ENCODE peak calls at places on chromosomes 13 and 19, in ten cellular contexts. One of them, this sample, is unnamed.

GRCh38 chr13:81377926-81378325 is 1037.0 kb upstream of the SPRY2 start:
- DNase-seq in H1: no peak
- DNase-seq in suprapubic skin: no peak
- DNase-seq in transverse colon: no peak
- DNase-seq in vagina: no peak
- DNase-seq in HepG2: no peak
- DNase-seq in spleen: no peak
- DNase-seq in esophagus muscularis mucosa: no peak
- DNase-seq in HCT116: no peak
- DNase-seq in stomach: no peak
- DNase-seq in this sample: no peak

GRCh38 chr19:55673889-55674288 is 1.1 kb upstream of the EPN1 start:
- DNase-seq in H1: no peak
- DNase-seq in suprapubic skin: no peak
- DNase-seq in transverse colon: no peak
- DNase-seq in vagina: no peak
- DNase-seq in HepG2: no peak
- DNase-seq in spleen: no peak
- DNase-seq in esophagus muscularis mucosa: no peak
- DNase-seq in HCT116: no peak
- DNase-seq in stomach: no peak
- DNase-seq in this sample: no peak

GRCh38 chr19:34731019-34731829 is 2.8 kb upstream of the ZNF181 start:
- DNase-seq in H1: no peak
- DNase-seq in suprapubic skin: no peak
- DNase-seq in transverse colon: no peak
- DNase-seq in vagina: no peak
- DNase-seq in HepG2: no peak
- DNase-seq in spleen: no peak
- DNase-seq in esophagus muscularis mucosa: no peak
- DNase-seq in HCT116: no peak
- DNase-seq in stomach: no peak
- DNase-seq in this sample: no peak

GRCh38 chr19:23437901-23438300 is 42.6 kb upstream of the ZNF91 start:
- DNase-seq in H1: no peak
- DNase-seq in suprapubic skin: no peak
- DNase-seq in transverse colon: no peak
- DNase-seq in vagina: no peak
- DNase-seq in HepG2: no peak
- DNase-seq in spleen: no peak
- DNase-seq in esophagus muscularis mucosa: peak; percentile 24
- DNase-seq in HCT116: no peak
- DNase-seq in stomach: no peak
- DNase-seq in this sample: no peak

GRCh38 chr13:113275387-113275786 is 21.7 kb upstream of the LAMP1 start:
- DNase-seq in H1: peak; percentile 59
- DNase-seq in suprapubic skin: peak; percentile 46
- DNase-seq in transverse colon: peak; percentile 43
- DNase-seq in vagina: no peak
- DNase-seq in HepG2: peak; percentile 84
- DNase-seq in spleen: no peak
- DNase-seq in esophagus muscularis mucosa: no peak
- DNase-seq in HCT116: peak; percentile 59
- DNase-seq in stomach: peak; percentile 50
- DNase-seq in this sample: no peak

GRCh38 chr19:4870025-4870700 is 2.7 kb upstream of the PLIN3 start:
- DNase-seq in H1: no peak
- DNase-seq in suprapubic skin: no peak
- DNase-seq in transverse colon: peak; percentile 65
- DNase-seq in vagina: no peak
- DNase-seq in HepG2: peak; percentile 98
- DNase-seq in spleen: peak; percentile 76
- DNase-seq in esophagus muscularis mucosa: no peak
- DNase-seq in HCT116: peak; percentile 95
- DNase-seq in stomach: peak; percentile 42
- DNase-seq in this sample: no peak

GRCh38 chr19:44912854-44913253 is 1.6 kb upstream of the APOC1 start:
- DNase-seq in H1: no peak
- DNase-seq in suprapubic skin: no peak
- DNase-seq in transverse colon: peak; percentile 44
- DNase-seq in vagina: no peak
- DNase-seq in HepG2: peak; percentile 72
- DNase-seq in spleen: peak; percentile 89
- DNase-seq in esophagus muscularis mucosa: no peak
- DNase-seq in HCT116: no peak
- DNase-seq in stomach: no peak
- DNase-seq in this sample: no peak

GRCh38 chr13:113935081-113935511 is 38.8 kb downstream of the C13orf46 start:
- DNase-seq in H1: peak; percentile 59
- DNase-seq in suprapubic skin: peak; percentile 50
- DNase-seq in transverse colon: no peak
- DNase-seq in vagina: no peak
- DNase-seq in HepG2: no peak
- DNase-seq in spleen: peak; percentile 64
- DNase-seq in esophagus muscularis mucosa: no peak
- DNase-seq in HCT116: no peak
- DNase-seq in stomach: no peak
- DNase-seq in this sample: no peak

GRCh38 chr19:13012390-13012689 is 17.1 kb downstream of the NFIX start:
- DNase-seq in H1: no peak
- DNase-seq in suprapubic skin: no peak
- DNase-seq in transverse colon: no peak
- DNase-seq in vagina: no peak
- DNase-seq in HepG2: no peak
- DNase-seq in spleen: no peak
- DNase-seq in esophagus muscularis mucosa: no peak
- DNase-seq in HCT116: no peak
- DNase-seq in stomach: no peak
- DNase-seq in this sample: no peak
- H3K4me1 ChIP-seq in H1: peaks cover 36% of the 10 kb centered on the region
- H3K4me1 ChIP-seq in suprapubic skin: peaks cover 95% of the 10 kb centered on the region
- H3K4me1 ChIP-seq in transverse colon: peaks cover 93% of the 10 kb centered on the region
- H3K4me1 ChIP-seq in vagina: peaks cover 97% of the 10 kb centered on the region
- H3K4me1 ChIP-seq in HepG2: peaks cover 31% of the 10 kb centered on the region
- H3K4me1 ChIP-seq in spleen: peaks cover 27% of the 10 kb centered on the region
- H3K4me1 ChIP-seq in esophagus muscularis mucosa: peaks cover 89% of the 10 kb centered on the region
- H3K4me1 ChIP-seq in HCT116: peaks cover 16% of the 10 kb centered on the region
- H3K4me1 ChIP-seq in stomach: peaks cover 97% of the 10 kb centered on the region
- H3K4me1 ChIP-seq in this sample: peaks cover 42% of the 10 kb centered on the region

GRCh38 chr19:1293782-1294621 is 8.3 kb downstream of the EFNA2 start:
- DNase-seq in H1: no peak
- DNase-seq in suprapubic skin: no peak
- DNase-seq in transverse colon: no peak
- DNase-seq in vagina: no peak
- DNase-seq in HepG2: no peak
- DNase-seq in spleen: no peak
- DNase-seq in esophagus muscularis mucosa: no peak
- DNase-seq in HCT116: no peak
- DNase-seq in stomach: no peak
- DNase-seq in this sample: no peak

GRCh38 chr19:1295169-1296012 is 9.7 kb downstream of the EFNA2 start:
- DNase-seq in H1: peak; percentile 83
- DNase-seq in suprapubic skin: peak; percentile 62
- DNase-seq in transverse colon: no peak
- DNase-seq in vagina: no peak
- DNase-seq in HepG2: no peak
- DNase-seq in spleen: no peak
- DNase-seq in esophagus muscularis mucosa: no peak
- DNase-seq in HCT116: no peak
- DNase-seq in stomach: no peak
- DNase-seq in this sample: no peak

GRCh38 chr19:1296575-1297271 is 11.1 kb downstream of the EFNA2 start:
- DNase-seq in H1: no peak
- DNase-seq in suprapubic skin: peak; percentile 60
- DNase-seq in transverse colon: no peak
- DNase-seq in vagina: no peak
- DNase-seq in HepG2: no peak
- DNase-seq in spleen: no peak
- DNase-seq in esophagus muscularis mucosa: no peak
- DNase-seq in HCT116: no peak
- DNase-seq in stomach: no peak
- DNase-seq in this sample: no peak

GRCh38 chr19:1294688-1295087 is 9.0 kb downstream of the EFNA2 start:
- DNase-seq in H1: no peak
- DNase-seq in suprapubic skin: peak; percentile 52
- DNase-seq in transverse colon: no peak
- DNase-seq in vagina: no peak
- DNase-seq in HepG2: no peak
- DNase-seq in spleen: no peak
- DNase-seq in esophagus muscularis mucosa: no peak
- DNase-seq in HCT116: no peak
- DNase-seq in stomach: no peak
- DNase-seq in this sample: no peak

DNA sequence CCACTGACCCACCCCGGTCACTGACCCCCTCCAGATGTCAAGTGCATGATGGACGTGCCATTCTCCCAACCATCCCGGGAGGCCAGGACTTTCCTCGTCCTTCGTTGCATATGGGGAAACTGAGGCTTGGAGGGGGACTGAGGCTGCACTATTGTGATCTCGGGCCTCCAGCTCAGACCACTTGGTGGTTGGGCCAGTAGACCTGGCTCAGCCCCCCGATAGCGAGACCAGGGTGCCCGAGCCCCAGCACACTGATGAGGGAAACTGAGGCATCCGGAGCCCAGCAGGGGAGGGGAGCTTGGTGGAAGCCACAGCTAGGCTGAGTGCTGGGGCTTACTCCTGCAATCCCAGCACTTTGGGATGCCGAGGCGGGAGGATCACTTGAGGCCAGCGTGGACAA is 10.4 kb downstream of the EFNA2 start:
- DNase-seq in H1: no peak
- DNase-seq in suprapubic skin: peak; percentile 55
- DNase-seq in transverse colon: no peak
- DNase-seq in vagina: no peak
- DNase-seq in HepG2: no peak
- DNase-seq in spleen: no peak
- DNase-seq in esophagus muscularis mucosa: no peak
- DNase-seq in HCT116: no peak
- DNase-seq in stomach: no peak
- DNase-seq in this sample: no peak
- TF ChIP-seq POLR2A in H1: no peak
- TF ChIP-seq POLR2A in suprapubic skin: no peak
- TF ChIP-seq POLR2A in transverse colon: no peak
- TF ChIP-seq POLR2A in vagina: no peak
- TF ChIP-seq POLR2A in HepG2: no peak
- TF ChIP-seq POLR2A in spleen: no peak
- TF ChIP-seq POLR2A in esophagus muscularis mucosa: no peak
- TF ChIP-seq POLR2A in HCT116: no peak
- TF ChIP-seq POLR2A in stomach: no peak
- TF ChIP-seq POLR2A in this sample: no peak

GRCh38 chr13:31846984-31847752 is 107.8 kb downstream of the RXFP2 start:
- DNase-seq in H1: no peak
- DNase-seq in suprapubic skin: no peak
- DNase-seq in transverse colon: no peak
- DNase-seq in vagina: no peak
- DNase-seq in HepG2: no peak
- DNase-seq in spleen: peak; percentile 68
- DNase-seq in esophagus muscularis mucosa: no peak
- DNase-seq in HCT116: no peak
- DNase-seq in stomach: no peak
- DNase-seq in this sample: no peak

GRCh38 chr13:31850041-31850440 is 110.7 kb downstream of the RXFP2 start:
- DNase-seq in H1: no peak
- DNase-seq in suprapubic skin: no peak
- DNase-seq in transverse colon: no peak
- DNase-seq in vagina: no peak
- DNase-seq in HepG2: no peak
- DNase-seq in spleen: no peak
- DNase-seq in esophagus muscularis mucosa: no peak
- DNase-seq in HCT116: no peak
- DNase-seq in stomach: no peak
- DNase-seq in this sample: no peak

GRCh38 chr13:31851201-31851600 is 111.9 kb downstream of the RXFP2 start:
- DNase-seq in H1: no peak
- DNase-seq in suprapubic skin: no peak
- DNase-seq in transverse colon: no peak
- DNase-seq in vagina: no peak
- DNase-seq in HepG2: no peak
- DNase-seq in spleen: no peak
- DNase-seq in esophagus muscularis mucosa: no peak
- DNase-seq in HCT116: no peak
- DNase-seq in stomach: no peak
- DNase-seq in this sample: no peak

GRCh38 chr13:31848621-31849020 is 109.3 kb downstream of the RXFP2 start:
- DNase-seq in H1: no peak
- DNase-seq in suprapubic skin: no peak
- DNase-seq in transverse colon: no peak
- DNase-seq in vagina: no peak
- DNase-seq in HepG2: no peak
- DNase-seq in spleen: no peak
- DNase-seq in esophagus muscularis mucosa: no peak
- DNase-seq in HCT116: no peak
- DNase-seq in stomach: no peak
- DNase-seq in this sample: no peak

DNA sequence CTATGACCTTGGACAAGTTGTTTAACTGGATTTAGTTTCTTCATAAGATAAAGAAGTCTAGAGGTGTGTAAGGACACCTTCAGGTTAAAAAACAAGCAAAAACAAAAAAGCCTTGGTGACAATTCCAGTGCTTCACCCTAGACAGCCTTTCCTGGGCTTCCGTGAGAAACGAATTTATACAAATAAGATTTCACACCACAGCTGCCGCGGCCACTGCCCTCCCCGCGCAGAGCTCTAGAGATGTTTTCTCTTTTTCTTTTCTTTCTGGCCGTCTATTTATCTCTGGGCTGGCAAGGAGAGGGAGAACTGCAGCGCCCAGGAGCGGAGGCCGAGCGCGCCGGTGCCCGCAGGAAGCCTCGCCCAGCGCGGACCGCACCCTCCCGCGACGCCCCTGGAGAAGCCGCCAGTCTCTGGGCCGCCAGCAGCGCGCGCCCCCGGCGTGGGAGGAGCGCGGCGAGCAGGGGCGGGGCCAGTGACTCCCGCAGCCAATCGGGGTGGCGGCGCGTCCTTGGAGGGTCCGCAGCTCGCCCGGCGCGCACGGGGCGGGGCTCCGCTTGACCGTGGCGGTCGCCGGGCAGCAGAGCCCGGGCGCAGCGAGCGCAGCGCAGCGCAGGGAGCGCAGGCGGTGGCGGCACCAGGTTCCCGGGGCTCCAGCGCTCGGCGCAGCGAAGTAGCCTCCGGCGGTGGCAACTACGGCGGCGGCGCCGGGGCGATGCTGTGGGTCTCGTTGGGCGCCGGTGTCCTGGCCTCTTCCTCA is 107.0 kb downstream of the RXFP2 start:
- DNase-seq in H1: peak; percentile 94
- DNase-seq in suprapubic skin: peak; percentile 87
- DNase-seq in transverse colon: peak; percentile 83
- DNase-seq in vagina: no peak
- DNase-seq in HepG2: peak; percentile 64
- DNase-seq in spleen: peak; percentile 93
- DNase-seq in esophagus muscularis mucosa: peak; percentile 93
- DNase-seq in HCT116: peak; percentile 51
- DNase-seq in stomach: peak; percentile 90
- DNase-seq in this sample: peak; percentile 55
- TF ChIP-seq POLR2AphosphoS5 in H1: no peak
- TF ChIP-seq POLR2AphosphoS5 in suprapubic skin: no peak
- TF ChIP-seq POLR2AphosphoS5 in transverse colon: no peak
- TF ChIP-seq POLR2AphosphoS5 in vagina: no peak
- TF ChIP-seq POLR2AphosphoS5 in HepG2: no peak
- TF ChIP-seq POLR2AphosphoS5 in spleen: peak; percentile 68
- TF ChIP-seq POLR2AphosphoS5 in esophagus muscularis mucosa: peak; percentile 53
- TF ChIP-seq POLR2AphosphoS5 in HCT116: no peak
- TF ChIP-seq POLR2AphosphoS5 in stomach: peak; percentile 57
- TF ChIP-seq POLR2AphosphoS5 in this sample: no peak

GRCh38 chr13:100106705-100107104 is 17.8 kb downstream of the PCCA start:
- DNase-seq in H1: no peak
- DNase-seq in suprapubic skin: no peak
- DNase-seq in transverse colon: no peak
- DNase-seq in vagina: no peak
- DNase-seq in HepG2: no peak
- DNase-seq in spleen: no peak
- DNase-seq in esophagus muscularis mucosa: no peak
- DNase-seq in HCT116: no peak
- DNase-seq in stomach: no peak
- DNase-seq in this sample: no peak

GRCh38 chr13:100108913-100109507 is 20.1 kb downstream of the PCCA start:
- DNase-seq in H1: no peak
- DNase-seq in suprapubic skin: no peak
- DNase-seq in transverse colon: no peak
- DNase-seq in vagina: no peak
- DNase-seq in HepG2: no peak
- DNase-seq in spleen: no peak
- DNase-seq in esophagus muscularis mucosa: no peak
- DNase-seq in HCT116: no peak
- DNase-seq in stomach: no peak
- DNase-seq in this sample: no peak

GRCh38 chr13:100115693-100116254 is 26.9 kb downstream of the PCCA start:
- DNase-seq in H1: no peak
- DNase-seq in suprapubic skin: no peak
- DNase-seq in transverse colon: no peak
- DNase-seq in vagina: no peak
- DNase-seq in HepG2: no peak
- DNase-seq in spleen: no peak
- DNase-seq in esophagus muscularis mucosa: no peak
- DNase-seq in HCT116: no peak
- DNase-seq in stomach: no peak
- DNase-seq in this sample: no peak

GRCh38 chr13:100110269-100110668 is 21.4 kb downstream of the PCCA start:
- DNase-seq in H1: no peak
- DNase-seq in suprapubic skin: no peak
- DNase-seq in transverse colon: no peak
- DNase-seq in vagina: no peak
- DNase-seq in HepG2: no peak
- DNase-seq in spleen: no peak
- DNase-seq in esophagus muscularis mucosa: no peak
- DNase-seq in HCT116: no peak
- DNase-seq in stomach: no peak
- DNase-seq in this sample: no peak

DNA sequence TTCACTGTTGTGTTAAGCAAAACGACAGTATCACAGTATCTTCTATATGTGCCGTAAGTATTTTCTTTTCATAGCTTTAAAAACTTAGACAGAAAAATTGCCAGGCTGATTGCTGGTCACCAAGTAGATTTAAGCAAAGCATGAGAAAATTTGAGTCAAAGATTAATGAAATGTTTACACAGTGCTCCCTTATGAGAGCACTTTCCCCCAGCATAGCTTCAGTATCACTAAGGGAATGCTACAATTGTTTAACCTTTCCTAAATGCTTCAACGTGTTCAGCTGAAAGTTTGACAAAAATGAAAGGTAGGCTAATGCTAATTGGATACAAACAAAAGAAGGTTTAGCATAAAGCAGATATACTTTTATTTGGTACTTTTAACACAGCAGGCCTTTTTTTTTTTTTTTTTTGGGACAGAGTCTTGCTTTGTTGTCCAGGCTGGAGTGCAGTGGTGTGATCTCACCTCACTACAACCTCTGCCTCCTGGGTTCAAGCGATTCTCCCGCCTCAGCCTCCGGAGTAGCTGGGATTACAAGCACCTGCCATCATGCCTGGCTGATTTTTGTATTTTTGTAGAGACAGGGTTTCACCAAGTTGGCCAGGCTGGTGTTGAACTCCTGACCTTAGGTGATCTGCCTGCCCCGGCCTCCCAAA is 23.4 kb downstream of the PCCA start:
- DNase-seq in H1: no peak
- DNase-seq in suprapubic skin: no peak
- DNase-seq in transverse colon: no peak
- DNase-seq in vagina: no peak
- DNase-seq in HepG2: peak; percentile 59
- DNase-seq in spleen: no peak
- DNase-seq in esophagus muscularis mucosa: no peak
- DNase-seq in HCT116: no peak
- DNase-seq in stomach: no peak
- DNase-seq in this sample: no peak
- H3K4me1 ChIP-seq in H1: no peaks in the 10 kb centered on the region
- H3K4me1 ChIP-seq in suprapubic skin: peaks cover 10% of the 10 kb centered on the region
- H3K4me1 ChIP-seq in transverse colon: no peaks in the 10 kb centered on the region
- H3K4me1 ChIP-seq in vagina: peaks cover 3% of the 10 kb centered on the region
- H3K4me1 ChIP-seq in HepG2: peaks cover 22% of the 10 kb centered on the region
- H3K4me1 ChIP-seq in spleen: no peaks in the 10 kb centered on the region
- H3K4me1 ChIP-seq in esophagus muscularis mucosa: no peaks in the 10 kb centered on the region
- H3K4me1 ChIP-seq in HCT116: no peaks in the 10 kb centered on the region
- H3K4me1 ChIP-seq in stomach: peaks cover 5% of the 10 kb centered on the region
- H3K4me1 ChIP-seq in this sample: no peaks in the 10 kb centered on the region